ENCODE peak calls at places on chromosome 15, in eight cellular contexts. W is heart left ventricle, N is A549, J is heart right ventricle, B is K562, C is psoas muscle, L is body of pancreas, X is lung. V is an unnamed sample.
A peak's percentile ranks its signal among the peaks of the same experiment; 100 is the strongest.

GRCh38 chr15:83204697-83205096 is 2.9 kb downstream of the HDGFL3 start:
- ATAC-seq in W (no peak), N (no peak), J (no peak), B (peak; percentile 5), C (no peak), L (no peak), X (no peak), V (no peak)

GRCh38 chr15:51935466-51936118 is 36.0 kb downstream of the LEO1 start:
- ATAC-seq in W (no peak), N (peak; percentile 35), J (no peak), B (no peak), C (no peak), L (no peak), X (no peak), V (no peak)

GRCh38 chr15:79967331-79968182 is 3.4 kb downstream of the BCL2A1 start:
- ATAC-seq in W (no peak), N (no peak), J (no peak), B (no peak), C (no peak), L (no peak), X (no peak), V (no peak)

GRCh38 chr15:57334257-57334656 is 42.0 kb upstream of the CGNL1 start:
- ATAC-seq in W (peak; percentile 63), N (peak; percentile 40), J (peak; percentile 40), B (peak; percentile 57), C (no peak), L (no peak), X (peak; percentile 46), V (peak; percentile 34)

GRCh38 chr15:77481670-77482069 is 61.0 kb downstream of the HMG20A start:
- ATAC-seq in W (peak; percentile 74), N (no peak), J (peak; percentile 72), B (no peak), C (peak; percentile 81), L (no peak), X (no peak), V (no peak)

GRCh38 chr15:47409038-47409437 is 308.3 kb upstream of the SEMA6D start:
- ATAC-seq in W (peak; percentile 34), N (no peak), J (no peak), B (no peak), C (no peak), L (no peak), X (no peak), V (peak; percentile 78)

GRCh38 chr15:84816694-84817460 is at the start of gene ALPK3:
- ATAC-seq in W (peak; percentile 60), N (no peak), J (peak; percentile 65), B (no peak), C (peak; percentile 79), L (peak; percentile 65), X (peak; percentile 46), V (peak; percentile 85)

GRCh38 chr15:36614016-36614415 is 34.6 kb downstream of the CDIN1 start:
- ATAC-seq in W (no peak), N (no peak), J (no peak), B (no peak), C (no peak), L (no peak), X (no peak), V (no peak)

GRCh38 chr15:81894069-81894468 is 151.7 kb downstream of the MEX3B start:
- ATAC-seq in W (no peak), N (no peak), J (no peak), B (peak; percentile 71), C (no peak), L (no peak), X (no peak), V (no peak)

GRCh38 chr15:29651476-29652072 is 170.7 kb downstream of the TJP1 start:
- ATAC-seq in W (no peak), N (no peak), J (no peak), B (no peak), C (no peak), L (no peak), X (no peak), V (no peak)

GRCh38 chr15:63188937-63189871 is at the start of gene RAB8B:
- ATAC-seq in W (peak; percentile 99), N (peak; percentile 92), J (peak; percentile 99), B (peak; percentile 93), C (peak; percentile 99), L (peak; percentile 98), X (peak; percentile 99), V (peak; percentile 100)

GRCh38 chr15:83155937-83156336 is 48.5 kb downstream of the TM6SF1 start:
- ATAC-seq in W (no peak), N (no peak), J (no peak), B (no peak), C (no peak), L (no peak), X (no peak), V (no peak)

GRCh38 chr15:74315626-74316025 is 51.8 kb downstream of the CYP11A1 start:
- ATAC-seq in W (peak; percentile 21), N (no peak), J (peak; percentile 28), B (peak; percentile 29), C (no peak), L (no peak), X (no peak), V (no peak)

GRCh38 chr15:73014904-73015303 is 37.4 kb upstream of the NEO1 start:
- ATAC-seq in W (no peak), N (no peak), J (no peak), B (no peak), C (no peak), L (no peak), X (no peak), V (no peak)

GRCh38 chr15:63600001-63600645 is 2.9 kb downstream of the FBXL22 start:
- ATAC-seq in W (no peak), N (peak; percentile 22), J (peak; percentile 18), B (no peak), C (peak; percentile 27), L (peak; percentile 15), X (peak; percentile 4), V (peak; percentile 6)

GRCh38 chr15:51382787-51383186 is 41.3 kb downstream of the GLDN start:
- ATAC-seq in W (no peak), N (peak; percentile 65), J (no peak), B (peak; percentile 65), C (no peak), L (no peak), X (no peak), V (no peak)

DNA sequence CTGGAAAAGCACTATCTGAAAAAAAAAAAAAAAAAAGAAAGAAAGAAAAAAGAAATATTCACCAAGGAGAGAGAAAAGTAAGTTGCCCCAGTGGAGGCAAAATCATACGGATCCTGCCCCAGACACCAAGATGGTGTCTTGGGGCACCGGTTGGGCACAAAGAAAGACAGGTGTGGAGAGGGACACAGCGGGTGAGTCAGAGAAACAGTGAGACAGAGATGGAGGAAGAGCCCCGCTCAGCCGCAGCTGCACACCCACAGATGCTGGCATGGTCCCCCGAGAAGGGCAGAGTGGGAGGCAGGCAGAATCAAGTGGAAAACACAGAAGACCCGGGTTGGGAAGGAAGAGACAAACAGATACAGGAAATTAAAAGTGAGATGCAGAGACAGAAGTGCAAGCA is 129.7 kb upstream of the SMAD3 start:
- ATAC-seq in W (peak; percentile 20), N (no peak), J (no peak), B (no peak), C (peak; percentile 34), L (no peak), X (no peak), V (no peak)
- H3K4me3 ChIP-seq in W (no peak overlapping the region), N (no peak overlapping the region), J (peak overlapping the region; percentile 52), B (no peak overlapping the region), C (peak overlapping the region; percentile 57), L (no peak overlapping the region), X (no peak overlapping the region), V (no peak overlapping the region)

GRCh38 chr15:22259881-22260421 is 179.6 kb downstream of the OR4M2 start:
- ATAC-seq in W (no peak), N (no peak), J (no peak), B (no peak), C (no peak), L (no peak), X (no peak), V (no peak)
- H3K4me3 ChIP-seq in W (no peak overlapping the region), N (no peak overlapping the region), J (no peak overlapping the region), B (no peak overlapping the region), C (no peak overlapping the region), L (no peak overlapping the region), X (no peak overlapping the region), V (no peak overlapping the region)

DNA sequence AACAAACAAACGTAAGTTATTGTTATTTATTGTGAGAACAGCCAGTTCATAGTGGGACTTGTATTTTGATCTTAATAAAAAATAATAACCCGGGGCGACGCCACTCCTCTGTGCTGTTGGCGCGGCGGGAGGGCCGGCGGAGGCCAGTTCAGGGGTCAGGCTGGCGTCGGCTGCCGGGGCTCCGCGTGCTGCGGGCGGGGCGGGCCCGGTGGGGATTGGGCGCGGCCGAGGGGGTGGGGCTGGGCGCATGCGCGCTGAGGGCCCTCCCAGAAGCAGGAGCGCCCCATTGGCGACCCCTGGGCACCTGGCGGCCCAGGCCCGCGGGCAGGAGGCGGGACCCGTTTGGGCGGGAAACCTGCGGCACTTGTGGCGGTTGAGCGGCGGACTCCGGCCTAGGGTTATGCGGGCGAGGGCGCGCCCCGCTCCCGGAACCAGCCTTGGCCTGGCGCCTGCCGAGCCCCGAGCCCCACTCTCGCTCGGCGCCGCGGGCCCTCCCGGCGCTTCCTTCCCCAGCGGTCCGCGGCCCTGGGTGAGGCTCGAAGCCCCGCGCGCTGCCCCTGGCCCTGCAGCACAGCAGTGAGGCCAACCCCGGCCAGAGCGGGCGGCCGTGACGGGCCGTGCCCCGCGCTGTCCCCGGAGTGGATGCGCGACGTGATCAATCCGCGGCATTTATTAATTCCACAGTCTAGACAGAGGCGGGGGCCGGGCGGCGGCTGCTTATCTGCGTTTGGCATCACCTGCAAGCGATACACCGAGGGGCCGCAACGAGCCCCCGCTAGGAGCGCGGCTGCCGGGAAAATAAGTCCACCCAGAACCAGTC is 6.0 kb downstream of the ISL2 start:
- ATAC-seq in W (no peak), N (no peak), J (no peak), B (no peak), C (no peak), L (no peak), X (no peak), V (no peak)
- H3K4me3 ChIP-seq in W (peak overlapping the region; percentile 4), N (no peak overlapping the region), J (no peak overlapping the region), B (no peak overlapping the region), C (peak overlapping the region; percentile 45), L (no peak overlapping the region), X (no peak overlapping the region), V (no peak overlapping the region)

GRCh38 chr15:31510003-31510402 is 183.4 kb downstream of the KLF13 start:
- ATAC-seq in W (no peak), N (no peak), J (no peak), B (no peak), C (no peak), L (no peak), X (no peak), V (no peak)

GRCh38 chr15:31516459-31516858 is 189.8 kb downstream of the KLF13 start:
- ATAC-seq in W (no peak), N (no peak), J (no peak), B (peak; percentile 81), C (no peak), L (no peak), X (no peak), V (no peak)

GRCh38 chr15:31513178-31513577 is 186.5 kb downstream of the KLF13 start:
- ATAC-seq in W (no peak), N (no peak), J (no peak), B (no peak), C (no peak), L (peak; percentile 45), X (no peak), V (no peak)

GRCh38 chr15:31508656-31509055 is 182.0 kb downstream of the KLF13 start:
- ATAC-seq in W (no peak), N (no peak), J (no peak), B (no peak), C (no peak), L (no peak), X (no peak), V (no peak)

GRCh38 chr15:31511707-31512310 is 185.2 kb downstream of the KLF13 start:
- ATAC-seq in W (no peak), N (no peak), J (no peak), B (no peak), C (no peak), L (no peak), X (no peak), V (no peak)
- H3K4me3 ChIP-seq in W (no peak overlapping the region), N (no peak overlapping the region), J (no peak overlapping the region), B (no peak overlapping the region), C (no peak overlapping the region), L (no peak overlapping the region), X (no peak overlapping the region), V (no peak overlapping the region)